ENCODE peak calls at places on chromosomes 16 and 17, in four cellular contexts. B, C, R and F are unnamed samples.
A peak's percentile ranks its signal among the peaks of the same experiment; 100 is the strongest.

GRCh38 chr16:82657239-82657638 is 30.5 kb downstream of the CDH13 start:
- DNase-seq in B (peak; percentile 72), C (peak; percentile 35), R (no peak), F (peak; percentile 62)

GRCh38 chr17:41775394-41776226 is 10.9 kb downstream of the JUP start:
- DNase-seq in B (no peak), C (peak; percentile 39), R (no peak), F (no peak)

GRCh38 chr17:6461792-6462524 is 17.7 kb downstream of the PIMREG start:
- DNase-seq in B (no peak), C (no peak), R (no peak), F (no peak)

GRCh38 chr17:79923974-79924638 is 84.9 kb upstream of the CBX4 start:
- DNase-seq in B (no peak), C (no peak), R (peak; percentile 67), F (peak; percentile 47)

GRCh38 chr16:35173295-35173694 is 1713.9 kb downstream of the TP53TG3F start:
- DNase-seq in B (no peak), C (no peak), R (no peak), F (no peak)

GRCh38 chr16:58399718-58400633 is 7.7 kb downstream of the GINS3 start:
- DNase-seq in B (no peak), C (peak; percentile 76), R (no peak), F (no peak)

GRCh38 chr17:193841-194806 is 12.7 kb upstream of the DOC2B start:
- DNase-seq in B (no peak), C (no peak), R (no peak), F (no peak)

GRCh38 chr17:82200743-82201497 is 11.7 kb downstream of the CCDC57 start:
- DNase-seq in B (no peak), C (no peak), R (no peak), F (no peak)

GRCh38 chr17:60134396-60135159 is 15.2 kb upstream of the CA4 start:
- DNase-seq in B (no peak), C (no peak), R (no peak), F (peak; percentile 76)

GRCh38 chr17:59491353-59492090 is 73.9 kb upstream of the DHX40 start:
- DNase-seq in B (no peak), C (no peak), R (no peak), F (no peak)

GRCh38 chr17:43570518-43570928 is 24.4 kb upstream of the ETV4 start:
- DNase-seq in B (no peak), C (peak; percentile 90), R (no peak), F (peak; percentile 26)

GRCh38 chr16:8894736-8895334 is 12.7 kb downstream of the LITAFD start:
- DNase-seq in B (no peak), C (no peak), R (no peak), F (no peak)

GRCh38 chr17:73261952-73262675 is 434 bp upstream of the CPSF4L start:
- DNase-seq in B (no peak), C (peak; percentile 23), R (peak; percentile 95), F (no peak)

GRCh38 chr17:1078831-1079561 is 82.1 kb downstream of the TIMM22 start:
- DNase-seq in B (no peak), C (no peak), R (no peak), F (no peak)

GRCh38 chr17:40191237-40192208 is 14.3 kb downstream of the RAPGEFL1 start:
- DNase-seq in B (no peak), C (peak; percentile 72), R (peak; percentile 64), F (peak; percentile 79)

GRCh38 chr16:86380045-86380444 is 130.3 kb upstream of the FOXF1 start:
- DNase-seq in B (no peak), C (no peak), R (no peak), F (no peak)

GRCh38 chr17:9843152-9844010 is 17.7 kb downstream of the GLP2R start:
- DNase-seq in B (no peak), C (peak; percentile 22), R (no peak), F (peak; percentile 39)

GRCh38 chr17:9239821-9240658 is 218.7 kb downstream of the NTN1 start:
- DNase-seq in B (no peak), C (peak; percentile 17), R (no peak), F (peak; percentile 63)

GRCh38 chr16:47132310-47132709 is 11.4 kb downstream of the NETO2 start:
- DNase-seq in B (no peak), C (no peak), R (no peak), F (no peak)

GRCh38 chr16:85187002-85187401 is 74.7 kb upstream of the CIBAR2 start:
- DNase-seq in B (no peak), C (no peak), R (no peak), F (peak; percentile 69)

GRCh38 chr17:43927101-43927935 is 15.0 kb downstream of the PPY start:
- DNase-seq in B (no peak), C (no peak), R (no peak), F (no peak)

GRCh38 chr17:49523196-49523595 is 28.1 kb downstream of the NGFR start:
- DNase-seq in B (no peak), C (no peak), R (no peak), F (no peak)

GRCh38 chr16:53449816-53450517 is 15.7 kb downstream of the RBL2 start:
- DNase-seq in B (no peak), C (peak; percentile 72), R (no peak), F (no peak)

GRCh38 chr17:64718058-64718457 is 56.0 kb upstream of the SMURF2 start:
- DNase-seq in B (no peak), C (peak; percentile 46), R (no peak), F (no peak)

GRCh38 chr17:80107231-80108021 is 6.0 kb downstream of the GAA start:
- DNase-seq in B (no peak), C (no peak), R (no peak), F (no peak)

GRCh38 chr17:57566724-57567123 is 178.4 kb downstream of the CCDC182 start:
- DNase-seq in B (no peak), C (no peak), R (no peak), F (no peak)

GRCh38 chr17:17314501-17315071 is 11.4 kb downstream of the NT5M start:
- DNase-seq in B (no peak), C (no peak), R (no peak), F (no peak)

GRCh38 chr16:10003486-10003885 is 178.7 kb downstream of the GRIN2A start:
- DNase-seq in B (no peak), C (no peak), R (no peak), F (peak; percentile 0)

GRCh38 chr16:9337262-9338032 is 246.0 kb downstream of the HAPSTR1 start:
- DNase-seq in B (no peak), C (no peak), R (no peak), F (no peak)

GRCh38 chr17:79109584-79109983 is 35.0 kb downstream of the ENGASE start:
- DNase-seq in B (no peak), C (no peak), R (no peak), F (no peak)

GRCh38 chr16:11032000-11032921 is 87.9 kb downstream of the CLEC16A start:
- DNase-seq in B (no peak), C (peak; percentile 62), R (no peak), F (no peak)

GRCh38 chr17:41329279-41329925 is 13.9 kb upstream of the KRTAP17-1 start:
- DNase-seq in B (peak; percentile 29), C (peak; percentile 42), R (peak; percentile 41), F (peak; percentile 51)

GRCh38 chr17:32569171-32570080 is 82.6 kb downstream of the CDK5R1 start:
- DNase-seq in B (no peak), C (peak; percentile 95), R (no peak), F (no peak)

GRCh38 chr17:16352303-16352837 is 899 bp downstream of the CENPV start:
- DNase-seq in B (no peak), C (no peak), R (peak; percentile 68), F (peak; percentile 45)

DNA sequence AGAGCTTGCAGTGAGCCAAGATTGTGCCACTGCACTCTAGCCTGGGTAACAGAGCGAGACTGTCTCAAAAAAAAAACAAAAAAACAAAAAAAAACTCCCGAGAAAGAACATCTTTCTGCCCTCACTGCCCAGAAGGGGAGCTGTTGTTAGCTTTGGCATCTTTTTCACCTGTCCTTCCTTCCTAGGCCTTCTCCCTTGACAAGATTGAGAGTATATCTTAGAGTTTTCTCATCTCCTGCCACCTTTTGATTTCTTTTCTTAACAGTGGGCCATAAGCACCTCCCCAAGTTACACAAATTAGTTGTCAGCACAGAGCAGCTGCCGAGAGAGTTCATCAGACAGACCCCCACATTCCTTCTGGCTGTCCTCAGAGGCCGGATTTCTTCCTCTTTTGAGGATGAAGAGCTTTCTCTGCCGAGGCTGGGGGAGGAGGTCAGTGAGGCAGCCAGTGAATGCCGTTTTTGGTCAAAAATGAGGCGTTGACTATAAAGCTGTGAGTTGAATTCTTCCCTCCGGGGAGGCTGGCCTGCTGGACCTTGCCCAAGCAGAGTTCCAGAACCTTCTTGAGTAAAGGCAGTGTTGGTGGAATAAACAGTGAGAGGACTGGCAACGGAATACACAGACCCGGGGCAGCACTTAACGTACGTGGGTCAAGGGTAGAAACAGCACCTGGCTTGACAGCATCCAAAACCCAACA is 127.0 kb downstream of the ABCC6 start:
- DNase-seq in B (peak; percentile 25), C (no peak), R (no peak), F (peak; percentile 74)
- TF ChIP-seq CTCF in B (peak; percentile 51), C (no peak), R (no peak), F (peak; percentile 54)

DNA sequence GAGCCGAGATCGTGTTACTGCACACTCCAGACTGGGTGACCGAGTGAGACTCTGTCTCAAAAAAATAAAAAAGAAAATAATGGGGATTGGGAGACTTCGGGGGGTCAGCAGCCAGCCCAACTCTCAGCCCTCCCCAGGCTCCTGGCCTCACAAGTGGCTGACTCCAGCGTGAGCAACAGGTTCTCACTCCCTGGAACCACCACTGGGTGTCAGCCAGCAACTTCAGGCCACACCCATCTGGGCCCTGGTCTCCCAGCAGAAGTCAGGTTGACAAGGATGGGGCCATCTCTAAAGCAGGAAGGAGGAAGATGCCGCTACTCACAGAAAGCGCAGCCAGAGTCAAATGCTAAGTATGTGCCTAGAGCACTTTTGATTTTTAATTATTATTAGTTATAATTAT is 139.4 kb downstream of the C16orf78 start:
- DNase-seq in B (no peak), C (no peak), R (peak; percentile 64), F (no peak)
- TF ChIP-seq CTCF in B (no peak), C (no peak), R (peak; percentile 27), F (no peak)

GRCh38 chr16:30346286-30346685 is 8.8 kb downstream of the CD2BP2 start:
- DNase-seq in B (no peak), C (no peak), R (no peak), F (no peak)
- TF ChIP-seq CTCF in B (no peak), C (no peak), R (no peak), F (no peak)

DNA sequence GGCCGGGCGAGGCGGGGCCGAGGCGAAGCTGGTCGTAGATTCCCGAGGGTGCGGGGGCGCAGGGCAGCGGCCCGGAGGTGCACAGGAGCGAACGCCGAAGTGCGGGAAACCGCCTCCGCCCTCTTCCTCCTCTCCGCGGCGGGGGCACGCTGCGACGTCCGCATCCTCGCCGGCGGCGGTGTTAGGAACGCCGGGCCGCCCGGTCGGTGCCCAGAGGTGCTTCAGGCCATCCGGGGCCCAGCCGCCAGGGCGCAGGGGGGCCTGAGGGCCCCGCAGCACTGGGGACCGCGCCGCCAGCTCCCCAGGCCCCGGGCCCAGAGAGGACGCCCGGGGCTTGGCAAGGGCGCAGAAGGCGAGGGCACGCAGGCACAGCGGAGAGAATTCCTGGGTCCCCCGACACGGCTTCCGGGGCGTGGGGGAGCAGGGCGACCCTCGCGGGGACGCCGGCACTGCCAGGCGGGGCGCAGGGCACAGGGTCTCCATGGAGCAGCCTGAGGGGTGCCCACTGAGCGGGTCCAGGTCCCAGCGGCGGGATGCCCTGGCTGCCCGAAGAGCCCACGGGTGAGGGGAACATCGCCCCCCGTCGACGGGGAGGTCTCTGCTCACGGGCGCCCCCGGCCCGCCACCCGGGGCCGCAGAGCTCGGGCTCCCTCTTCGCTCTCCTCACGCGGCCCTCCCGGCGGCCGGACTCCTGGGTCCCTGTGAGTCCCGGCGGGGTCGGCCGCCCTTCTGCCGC is 576 bp downstream of the EPOP start:
- DNase-seq in B (no peak), C (no peak), R (peak; percentile 55), F (no peak)
- TF ChIP-seq CTCF in B (no peak), C (peak; percentile 22), R (no peak), F (peak; percentile 3)